ENCODE peak calls at places on chromosomes 11 and 22, in six cellular contexts. One of them, this sample, is unnamed.

GRCh38 chr11:125960771-125961170 is 14.9 kb downstream of the VSIG10L2 start:
- DNase-seq in naive thymus-derived CD4-positive, alpha-beta T cell: no peak
- DNase-seq in ovary: no peak
- DNase-seq in aorta: no peak
- DNase-seq in pancreas: no peak
- DNase-seq in adrenal gland: no peak
- DNase-seq in this sample: no peak

GRCh38 chr11:14012836-14013235 is 50.3 kb downstream of the SPON1 start:
- DNase-seq in adrenal gland: no peak
- DNase-seq in naive thymus-derived CD4-positive, alpha-beta T cell: no peak
- DNase-seq in aorta: no peak
- DNase-seq in pancreas: no peak
- DNase-seq in ovary: no peak
- DNase-seq in this sample: no peak

GRCh38 chr11:73087730-73088129 is 54.4 kb downstream of the FCHSD2 start:
- DNase-seq in ovary: no peak
- DNase-seq in adrenal gland: peak; percentile 21
- DNase-seq in naive thymus-derived CD4-positive, alpha-beta T cell: no peak
- DNase-seq in aorta: no peak
- DNase-seq in pancreas: no peak
- DNase-seq in this sample: no peak

GRCh38 chr22:46843691-46844297 is 81.3 kb downstream of the TBC1D22A start:
- DNase-seq in naive thymus-derived CD4-positive, alpha-beta T cell: no peak
- DNase-seq in ovary: no peak
- DNase-seq in pancreas: no peak
- DNase-seq in adrenal gland: no peak
- DNase-seq in aorta: no peak
- DNase-seq in this sample: no peak

GRCh38 chr22:45617948-45618347 is 53.7 kb upstream of the ATXN10 start:
- DNase-seq in naive thymus-derived CD4-positive, alpha-beta T cell: no peak
- DNase-seq in adrenal gland: no peak
- DNase-seq in ovary: no peak
- DNase-seq in pancreas: no peak
- DNase-seq in aorta: peak; percentile 2
- DNase-seq in this sample: peak; percentile 15

GRCh38 chr11:291281-292210 is 2.6 kb downstream of the PGGHG start:
- DNase-seq in ovary: no peak
- DNase-seq in adrenal gland: no peak
- DNase-seq in naive thymus-derived CD4-positive, alpha-beta T cell: no peak
- DNase-seq in pancreas: peak; percentile 71
- DNase-seq in aorta: peak; percentile 74
- DNase-seq in this sample: peak; percentile 63

GRCh38 chr11:68978931-68979591 is 1.7 kb downstream of the MRGPRD start:
- DNase-seq in pancreas: no peak
- DNase-seq in adrenal gland: no peak
- DNase-seq in ovary: no peak
- DNase-seq in aorta: peak; percentile 53
- DNase-seq in naive thymus-derived CD4-positive, alpha-beta T cell: no peak
- DNase-seq in this sample: peak; percentile 61

GRCh38 chr11:43868852-43869567 is 11.6 kb upstream of the ALKBH3 start:
- DNase-seq in aorta: no peak
- DNase-seq in naive thymus-derived CD4-positive, alpha-beta T cell: no peak
- DNase-seq in ovary: no peak
- DNase-seq in pancreas: no peak
- DNase-seq in adrenal gland: peak; percentile 59
- DNase-seq in this sample: no peak

GRCh38 chr11:128548655-128549255 is 38.6 kb downstream of the ETS1 start:
- DNase-seq in pancreas: no peak
- DNase-seq in adrenal gland: peak; percentile 45
- DNase-seq in ovary: peak; percentile 72
- DNase-seq in naive thymus-derived CD4-positive, alpha-beta T cell: peak; percentile 40
- DNase-seq in aorta: peak; percentile 85
- DNase-seq in this sample: peak; percentile 76

GRCh38 chr11:31874631-31875191 is 63.6 kb upstream of the PAX6 start:
- DNase-seq in pancreas: no peak
- DNase-seq in adrenal gland: no peak
- DNase-seq in ovary: no peak
- DNase-seq in naive thymus-derived CD4-positive, alpha-beta T cell: no peak
- DNase-seq in aorta: no peak
- DNase-seq in this sample: no peak

GRCh38 chr11:64879226-64879900 is 942 bp upstream of the EHD1 start:
- DNase-seq in ovary: no peak
- DNase-seq in pancreas: no peak
- DNase-seq in naive thymus-derived CD4-positive, alpha-beta T cell: no peak
- DNase-seq in aorta: no peak
- DNase-seq in adrenal gland: no peak
- DNase-seq in this sample: peak; percentile 79

GRCh38 chr22:20602589-20603164 is 95.3 kb downstream of the MED15 start:
- DNase-seq in pancreas: no peak
- DNase-seq in ovary: no peak
- DNase-seq in aorta: no peak
- DNase-seq in adrenal gland: no peak
- DNase-seq in naive thymus-derived CD4-positive, alpha-beta T cell: no peak
- DNase-seq in this sample: no peak

GRCh38 chr22:39508393-39508792 is 6.3 kb downstream of the MIEF1 start:
- DNase-seq in aorta: no peak
- DNase-seq in ovary: no peak
- DNase-seq in adrenal gland: no peak
- DNase-seq in pancreas: no peak
- DNase-seq in naive thymus-derived CD4-positive, alpha-beta T cell: no peak
- DNase-seq in this sample: no peak

GRCh38 chr22:20624161-20624616 is 116.8 kb downstream of the MED15 start:
- DNase-seq in pancreas: no peak
- DNase-seq in naive thymus-derived CD4-positive, alpha-beta T cell: no peak
- DNase-seq in ovary: no peak
- DNase-seq in aorta: no peak
- DNase-seq in adrenal gland: no peak
- DNase-seq in this sample: no peak

GRCh38 chr11:121514401-121514981 is 61.7 kb upstream of the SORL1-AS1 start:
- DNase-seq in naive thymus-derived CD4-positive, alpha-beta T cell: no peak
- DNase-seq in ovary: no peak
- DNase-seq in aorta: no peak
- DNase-seq in adrenal gland: no peak
- DNase-seq in pancreas: no peak
- DNase-seq in this sample: no peak

GRCh38 chr22:34877506-34877905 is 188.5 kb upstream of the ISX start:
- DNase-seq in ovary: no peak
- DNase-seq in naive thymus-derived CD4-positive, alpha-beta T cell: no peak
- DNase-seq in adrenal gland: no peak
- DNase-seq in pancreas: no peak
- DNase-seq in aorta: no peak
- DNase-seq in this sample: no peak

GRCh38 chr22:29302402-29302680 is 4.1 kb upstream of the GAS2L1 start:
- DNase-seq in aorta: no peak
- DNase-seq in pancreas: no peak
- DNase-seq in adrenal gland: no peak
- DNase-seq in ovary: no peak
- DNase-seq in naive thymus-derived CD4-positive, alpha-beta T cell: no peak
- DNase-seq in this sample: no peak

GRCh38 chr11:44611687-44612437 is 46.4 kb downstream of the CD82 start:
- DNase-seq in aorta: no peak
- DNase-seq in naive thymus-derived CD4-positive, alpha-beta T cell: peak; percentile 43
- DNase-seq in ovary: no peak
- DNase-seq in pancreas: no peak
- DNase-seq in adrenal gland: no peak
- DNase-seq in this sample: no peak

GRCh38 chr11:43516316-43516820 is 157.6 kb downstream of the TTC17 start:
- DNase-seq in aorta: no peak
- DNase-seq in pancreas: no peak
- DNase-seq in naive thymus-derived CD4-positive, alpha-beta T cell: no peak
- DNase-seq in adrenal gland: no peak
- DNase-seq in ovary: no peak
- DNase-seq in this sample: no peak

GRCh38 chr22:40498454-40499186 is 128.2 kb downstream of the SGSM3 start:
- DNase-seq in adrenal gland: no peak
- DNase-seq in aorta: no peak
- DNase-seq in ovary: no peak
- DNase-seq in naive thymus-derived CD4-positive, alpha-beta T cell: no peak
- DNase-seq in pancreas: no peak
- DNase-seq in this sample: no peak

GRCh38 chr22:19970479-19971275 is 29.1 kb upstream of the TXNRD2 start:
- DNase-seq in adrenal gland: peak; percentile 78
- DNase-seq in pancreas: peak; percentile 85
- DNase-seq in ovary: peak; percentile 63
- DNase-seq in aorta: peak; percentile 92
- DNase-seq in naive thymus-derived CD4-positive, alpha-beta T cell: peak; percentile 73
- DNase-seq in this sample: peak; percentile 87

GRCh38 chr11:92297551-92298237 is 73.1 kb downstream of the FAT3 start:
- DNase-seq in adrenal gland: no peak
- DNase-seq in naive thymus-derived CD4-positive, alpha-beta T cell: no peak
- DNase-seq in ovary: no peak
- DNase-seq in pancreas: no peak
- DNase-seq in aorta: no peak
- DNase-seq in this sample: no peak

GRCh38 chr11:61447601-61448551 is 18.0 kb downstream of the SDHAF2 start:
- DNase-seq in pancreas: no peak
- DNase-seq in naive thymus-derived CD4-positive, alpha-beta T cell: no peak
- DNase-seq in ovary: no peak
- DNase-seq in adrenal gland: no peak
- DNase-seq in aorta: no peak
- DNase-seq in this sample: no peak

GRCh38 chr22:48871176-48871840 is 956.4 kb downstream of the BRD1 start:
- DNase-seq in ovary: no peak
- DNase-seq in aorta: peak; percentile 51
- DNase-seq in adrenal gland: no peak
- DNase-seq in pancreas: peak; percentile 20
- DNase-seq in naive thymus-derived CD4-positive, alpha-beta T cell: no peak
- DNase-seq in this sample: peak; percentile 29

GRCh38 chr11:62694455-62695167 is 5.3 kb upstream of the LRRN4CL start:
- DNase-seq in adrenal gland: peak; percentile 95
- DNase-seq in pancreas: peak; percentile 79
- DNase-seq in ovary: peak; percentile 87
- DNase-seq in naive thymus-derived CD4-positive, alpha-beta T cell: peak; percentile 74
- DNase-seq in aorta: peak; percentile 90
- DNase-seq in this sample: peak; percentile 82
- H3K27ac ChIP-seq in adrenal gland: no peak overlapping the region
- H3K27ac ChIP-seq in pancreas: no peak overlapping the region
- H3K27ac ChIP-seq in ovary: no peak overlapping the region
- H3K27ac ChIP-seq in naive thymus-derived CD4-positive, alpha-beta T cell: no peak overlapping the region
- H3K27ac ChIP-seq in aorta: no peak overlapping the region
- H3K27ac ChIP-seq in this sample: no peak overlapping the region

GRCh38 chr11:71342116-71342515 is 89.7 kb upstream of the SHANK2 start:
- DNase-seq in adrenal gland: no peak
- DNase-seq in naive thymus-derived CD4-positive, alpha-beta T cell: no peak
- DNase-seq in ovary: no peak
- DNase-seq in pancreas: no peak
- DNase-seq in aorta: peak; percentile 30
- DNase-seq in this sample: peak; percentile 61
- H3K4me3 ChIP-seq in adrenal gland: no peak overlapping the region
- H3K4me3 ChIP-seq in naive thymus-derived CD4-positive, alpha-beta T cell: no peak overlapping the region
- H3K4me3 ChIP-seq in ovary: no peak overlapping the region
- H3K4me3 ChIP-seq in pancreas: no peak overlapping the region
- H3K4me3 ChIP-seq in aorta: no peak overlapping the region
- H3K4me3 ChIP-seq in this sample: no peak overlapping the region

DNA sequence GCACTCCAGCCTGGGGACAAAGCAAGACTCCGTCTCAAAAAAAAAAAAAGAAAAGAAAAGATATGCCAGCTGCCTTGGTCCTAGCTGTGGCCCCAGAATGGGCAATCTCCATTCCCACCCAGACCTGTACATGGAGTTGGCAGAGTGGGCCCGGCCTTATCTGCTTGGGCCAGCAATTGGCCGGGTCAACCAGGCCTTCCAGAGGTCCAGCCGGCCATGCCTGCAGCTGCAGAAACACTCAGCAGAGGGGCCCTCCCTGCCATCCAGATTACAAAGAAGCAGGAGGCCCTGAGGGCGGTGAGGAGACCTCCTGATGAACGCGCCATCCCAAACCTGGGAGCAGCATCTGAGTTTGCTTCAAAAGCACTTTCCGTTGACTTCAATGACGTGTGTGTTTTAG is 26.9 kb upstream of the ARFGAP3 start:
- DNase-seq in ovary: no peak
- DNase-seq in pancreas: peak; percentile 61
- DNase-seq in aorta: no peak
- DNase-seq in naive thymus-derived CD4-positive, alpha-beta T cell: no peak
- DNase-seq in adrenal gland: no peak
- DNase-seq in this sample: no peak
- H3K36me3 ChIP-seq in ovary: no peaks in the 10 kb centered on the region
- H3K36me3 ChIP-seq in pancreas: peaks cover 17% of the 10 kb centered on the region
- H3K36me3 ChIP-seq in aorta: peaks cover 7% of the 10 kb centered on the region
- H3K36me3 ChIP-seq in naive thymus-derived CD4-positive, alpha-beta T cell: no peaks in the 10 kb centered on the region
- H3K36me3 ChIP-seq in adrenal gland: peaks cover 90% of the 10 kb centered on the region
- H3K36me3 ChIP-seq in this sample: peaks cover 81% of the 10 kb centered on the region

GRCh38 chr22:38295863-38296262 is 21.4 kb downstream of the CSNK1E start:
- DNase-seq in adrenal gland: no peak
- DNase-seq in naive thymus-derived CD4-positive, alpha-beta T cell: no peak
- DNase-seq in pancreas: no peak
- DNase-seq in ovary: no peak
- DNase-seq in aorta: no peak
- DNase-seq in this sample: no peak

GRCh38 chr22:38296372-38296771 is 20.9 kb downstream of the CSNK1E start:
- DNase-seq in aorta: no peak
- DNase-seq in ovary: no peak
- DNase-seq in naive thymus-derived CD4-positive, alpha-beta T cell: no peak
- DNase-seq in pancreas: no peak
- DNase-seq in adrenal gland: peak; percentile 44
- DNase-seq in this sample: no peak

GRCh38 chr22:38292694-38293093 is 19.9 kb upstream of the TMEM184B start:
- DNase-seq in ovary: no peak
- DNase-seq in naive thymus-derived CD4-positive, alpha-beta T cell: no peak
- DNase-seq in adrenal gland: no peak
- DNase-seq in pancreas: no peak
- DNase-seq in aorta: no peak
- DNase-seq in this sample: no peak

GRCh38 chr22:38295339-38295738 is 21.9 kb downstream of the CSNK1E start:
- DNase-seq in pancreas: no peak
- DNase-seq in adrenal gland: no peak
- DNase-seq in aorta: no peak
- DNase-seq in naive thymus-derived CD4-positive, alpha-beta T cell: no peak
- DNase-seq in ovary: no peak
- DNase-seq in this sample: no peak

DNA sequence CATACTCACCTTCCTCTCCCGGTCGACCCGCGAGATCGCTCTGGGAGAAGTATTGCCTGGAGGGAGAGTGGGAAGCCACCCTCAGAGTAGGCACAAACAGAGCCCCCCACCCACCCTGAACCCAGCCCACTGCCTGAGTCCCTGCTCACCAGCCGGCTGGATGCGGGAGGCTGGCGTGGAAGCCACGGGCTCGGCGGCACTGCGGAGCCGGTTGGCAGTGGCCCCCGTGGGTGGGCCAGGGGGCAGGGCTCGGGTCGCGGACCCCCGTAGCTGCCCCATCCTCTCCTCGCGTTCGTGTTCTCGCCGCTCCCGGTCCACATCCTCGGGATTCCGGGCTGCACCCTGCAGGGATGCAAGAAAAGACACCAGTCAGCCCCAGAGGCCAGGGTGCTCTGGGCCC is 21.4 kb upstream of the TMEM184B start:
- DNase-seq in pancreas: no peak
- DNase-seq in adrenal gland: no peak
- DNase-seq in naive thymus-derived CD4-positive, alpha-beta T cell: no peak
- DNase-seq in aorta: no peak
- DNase-seq in ovary: no peak
- DNase-seq in this sample: no peak
- H3K27ac ChIP-seq in pancreas: no peak overlapping the region
- H3K27ac ChIP-seq in adrenal gland: no peak overlapping the region
- H3K27ac ChIP-seq in naive thymus-derived CD4-positive, alpha-beta T cell: no peak overlapping the region
- H3K27ac ChIP-seq in aorta: no peak overlapping the region
- H3K27ac ChIP-seq in ovary: no peak overlapping the region
- H3K27ac ChIP-seq in this sample: no peak overlapping the region

This sample was measured in upper lobe of right lung.